ENCODE peak calls at places on chromosomes 1 and 21, in four cellular contexts. One of them, this sample, is unnamed.

GRCh38 chr1:33519240-33519884 is 46.9 kb downstream of the ZSCAN20 start:
- DNase-seq in activated CD4-positive, alpha-beta T cell treated with anti-CD3 and anti-CD28 coated beads for 24 hours: no peak
- DNase-seq in GM23248: no peak
- DNase-seq in SK-N-SH: no peak
- DNase-seq in this sample: no peak

GRCh38 chr1:151711940-151712339 is 4.7 kb downstream of the CELF3 start:
- DNase-seq in activated CD4-positive, alpha-beta T cell treated with anti-CD3 and anti-CD28 coated beads for 24 hours: no peak
- DNase-seq in GM23248: no peak
- DNase-seq in SK-N-SH: no peak
- DNase-seq in this sample: no peak

GRCh38 chr1:245129811-245130210 is 25.0 kb upstream of the KIF26B start:
- DNase-seq in activated CD4-positive, alpha-beta T cell treated with anti-CD3 and anti-CD28 coated beads for 24 hours: no peak
- DNase-seq in GM23248: peak
- DNase-seq in SK-N-SH: no peak
- DNase-seq in this sample: no peak

GRCh38 chr1:85585845-85586244 is 5.3 kb downstream of the CCN1 start:
- DNase-seq in activated CD4-positive, alpha-beta T cell treated with anti-CD3 and anti-CD28 coated beads for 24 hours: no peak
- DNase-seq in GM23248: peak
- DNase-seq in SK-N-SH: no peak
- DNase-seq in this sample: no peak

GRCh38 chr1:90721210-90722194 is 4.4 kb upstream of the BARHL2 start:
- DNase-seq in activated CD4-positive, alpha-beta T cell treated with anti-CD3 and anti-CD28 coated beads for 24 hours: no peak
- DNase-seq in GM23248: peak
- DNase-seq in SK-N-SH: peak
- DNase-seq in this sample: peak

GRCh38 chr1:101259744-101260148 is 22.9 kb downstream of the S1PR1 start:
- DNase-seq in activated CD4-positive, alpha-beta T cell treated with anti-CD3 and anti-CD28 coated beads for 24 hours: no peak
- DNase-seq in GM23248: peak
- DNase-seq in SK-N-SH: no peak
- DNase-seq in this sample: no peak

GRCh38 chr1:230384380-230385172 is 41.6 kb downstream of the PGBD5 start:
- DNase-seq in activated CD4-positive, alpha-beta T cell treated with anti-CD3 and anti-CD28 coated beads for 24 hours: no peak
- DNase-seq in GM23248: no peak
- DNase-seq in SK-N-SH: no peak
- DNase-seq in this sample: no peak

GRCh38 chr1:14909920-14910466 is 243.6 kb upstream of the TMEM51 start:
- DNase-seq in activated CD4-positive, alpha-beta T cell treated with anti-CD3 and anti-CD28 coated beads for 24 hours: no peak
- DNase-seq in GM23248: no peak
- DNase-seq in SK-N-SH: no peak
- DNase-seq in this sample: no peak

GRCh38 chr1:150233359-150234308 is 2.3 kb downstream of the ANP32E start:
- DNase-seq in activated CD4-positive, alpha-beta T cell treated with anti-CD3 and anti-CD28 coated beads for 24 hours: peak
- DNase-seq in GM23248: peak
- DNase-seq in SK-N-SH: no peak
- DNase-seq in this sample: peak

GRCh38 chr1:30049748-30050147 is 673.6 kb downstream of the MATN1 start:
- DNase-seq in activated CD4-positive, alpha-beta T cell treated with anti-CD3 and anti-CD28 coated beads for 24 hours: no peak
- DNase-seq in GM23248: no peak
- DNase-seq in SK-N-SH: no peak
- DNase-seq in this sample: no peak

GRCh38 chr21:45469273-45470086 is 64.5 kb downstream of the COL18A1 start:
- DNase-seq in activated CD4-positive, alpha-beta T cell treated with anti-CD3 and anti-CD28 coated beads for 24 hours: no peak
- DNase-seq in GM23248: no peak
- DNase-seq in SK-N-SH: no peak
- DNase-seq in this sample: no peak

GRCh38 chr1:184915463-184916080 is 58.7 kb downstream of the NIBAN1 start:
- DNase-seq in activated CD4-positive, alpha-beta T cell treated with anti-CD3 and anti-CD28 coated beads for 24 hours: no peak
- DNase-seq in GM23248: peak
- DNase-seq in SK-N-SH: no peak
- DNase-seq in this sample: no peak

GRCh38 chr1:60850084-60850483 is 232.3 kb upstream of the NFIA start:
- DNase-seq in activated CD4-positive, alpha-beta T cell treated with anti-CD3 and anti-CD28 coated beads for 24 hours: no peak
- DNase-seq in GM23248: no peak
- DNase-seq in SK-N-SH: no peak
- DNase-seq in this sample: no peak

GRCh38 chr21:34642211-34643075 is 26.4 kb upstream of the CLIC6 start:
- DNase-seq in activated CD4-positive, alpha-beta T cell treated with anti-CD3 and anti-CD28 coated beads for 24 hours: no peak
- DNase-seq in GM23248: peak
- DNase-seq in SK-N-SH: no peak
- DNase-seq in this sample: peak

GRCh38 chr1:92487078-92487605 is 417 bp upstream of the GFI1 start:
- DNase-seq in activated CD4-positive, alpha-beta T cell treated with anti-CD3 and anti-CD28 coated beads for 24 hours: no peak
- DNase-seq in GM23248: no peak
- DNase-seq in SK-N-SH: no peak
- DNase-seq in this sample: no peak

GRCh38 chr1:206114692-206115430 is 2.3 kb downstream of the AVPR1B start:
- DNase-seq in activated CD4-positive, alpha-beta T cell treated with anti-CD3 and anti-CD28 coated beads for 24 hours: no peak
- DNase-seq in GM23248: no peak
- DNase-seq in SK-N-SH: no peak
- DNase-seq in this sample: no peak

GRCh38 chr1:192474080-192474683 is 101.4 kb upstream of the RGS1 start:
- DNase-seq in activated CD4-positive, alpha-beta T cell treated with anti-CD3 and anti-CD28 coated beads for 24 hours: no peak
- DNase-seq in GM23248: peak
- DNase-seq in SK-N-SH: peak
- DNase-seq in this sample: peak

GRCh38 chr1:209585672-209586071 is 2.2 kb downstream of the CAMK1G start:
- DNase-seq in activated CD4-positive, alpha-beta T cell treated with anti-CD3 and anti-CD28 coated beads for 24 hours: no peak
- DNase-seq in GM23248: peak
- DNase-seq in SK-N-SH: peak
- DNase-seq in this sample: no peak

GRCh38 chr1:61337981-61338848 is 255.9 kb downstream of the NFIA start:
- DNase-seq in activated CD4-positive, alpha-beta T cell treated with anti-CD3 and anti-CD28 coated beads for 24 hours: no peak
- DNase-seq in GM23248: peak
- DNase-seq in SK-N-SH: peak
- DNase-seq in this sample: no peak

GRCh38 chr1:48572632-48573258 is 100.7 kb upstream of the SPATA6 start:
- DNase-seq in activated CD4-positive, alpha-beta T cell treated with anti-CD3 and anti-CD28 coated beads for 24 hours: no peak
- DNase-seq in GM23248: peak
- DNase-seq in SK-N-SH: peak
- DNase-seq in this sample: peak

GRCh38 chr1:19010995-19011696 is 54.7 kb upstream of the IFFO2 start:
- DNase-seq in activated CD4-positive, alpha-beta T cell treated with anti-CD3 and anti-CD28 coated beads for 24 hours: peak
- DNase-seq in GM23248: peak
- DNase-seq in SK-N-SH: no peak
- DNase-seq in this sample: peak

GRCh38 chr1:247448107-247448778 is 9.7 kb downstream of the OR2B11 start:
- DNase-seq in activated CD4-positive, alpha-beta T cell treated with anti-CD3 and anti-CD28 coated beads for 24 hours: peak
- DNase-seq in GM23248: peak
- DNase-seq in SK-N-SH: peak
- DNase-seq in this sample: no peak

GRCh38 chr1:228410015-228410414 is 3.4 kb upstream of the TRIM11 start:
- DNase-seq in activated CD4-positive, alpha-beta T cell treated with anti-CD3 and anti-CD28 coated beads for 24 hours: no peak
- DNase-seq in GM23248: peak
- DNase-seq in SK-N-SH: no peak
- DNase-seq in this sample: no peak

GRCh38 chr1:152013664-152014237 is 20.1 kb upstream of the S100A10 start:
- DNase-seq in activated CD4-positive, alpha-beta T cell treated with anti-CD3 and anti-CD28 coated beads for 24 hours: no peak
- DNase-seq in GM23248: peak
- DNase-seq in SK-N-SH: no peak
- DNase-seq in this sample: no peak

GRCh38 chr21:42025392-42026071 is 15.4 kb upstream of the ZBTB21 start:
- DNase-seq in activated CD4-positive, alpha-beta T cell treated with anti-CD3 and anti-CD28 coated beads for 24 hours: no peak
- DNase-seq in GM23248: peak
- DNase-seq in SK-N-SH: no peak
- DNase-seq in this sample: no peak

GRCh38 chr1:15622707-15623373 is 5.6 kb downstream of the DDI2 start:
- DNase-seq in activated CD4-positive, alpha-beta T cell treated with anti-CD3 and anti-CD28 coated beads for 24 hours: no peak
- DNase-seq in GM23248: no peak
- DNase-seq in SK-N-SH: no peak
- DNase-seq in this sample: no peak

GRCh38 chr1:103156966-103157365 is 48.6 kb upstream of the COL11A1 start:
- DNase-seq in activated CD4-positive, alpha-beta T cell treated with anti-CD3 and anti-CD28 coated beads for 24 hours: no peak
- DNase-seq in GM23248: no peak
- DNase-seq in SK-N-SH: no peak
- DNase-seq in this sample: no peak

GRCh38 chr1:29830383-29830782 is 594.1 kb downstream of the PTPRU start:
- DNase-seq in activated CD4-positive, alpha-beta T cell treated with anti-CD3 and anti-CD28 coated beads for 24 hours: no peak
- DNase-seq in GM23248: no peak
- DNase-seq in SK-N-SH: no peak
- DNase-seq in this sample: no peak

GRCh38 chr1:9150582-9151290 is 21.8 kb upstream of the GPR157 start:
- DNase-seq in activated CD4-positive, alpha-beta T cell treated with anti-CD3 and anti-CD28 coated beads for 24 hours: no peak
- DNase-seq in GM23248: peak
- DNase-seq in SK-N-SH: no peak
- DNase-seq in this sample: no peak

GRCh38 chr1:84344286-84344685 is 42.8 kb downstream of the SAMD13 start:
- DNase-seq in activated CD4-positive, alpha-beta T cell treated with anti-CD3 and anti-CD28 coated beads for 24 hours: no peak
- DNase-seq in GM23248: peak
- DNase-seq in SK-N-SH: no peak
- DNase-seq in this sample: no peak

GRCh38 chr1:54694771-54695170 is 20.9 kb upstream of the TTC4 start:
- DNase-seq in activated CD4-positive, alpha-beta T cell treated with anti-CD3 and anti-CD28 coated beads for 24 hours: no peak
- DNase-seq in GM23248: no peak
- DNase-seq in SK-N-SH: no peak
- DNase-seq in this sample: no peak

GRCh38 chr1:86205741-86206140 is 49.2 kb upstream of the COL24A1 start:
- DNase-seq in activated CD4-positive, alpha-beta T cell treated with anti-CD3 and anti-CD28 coated beads for 24 hours: no peak
- DNase-seq in GM23248: peak
- DNase-seq in SK-N-SH: no peak
- DNase-seq in this sample: no peak

GRCh38 chr1:155105604-155106011 is 22.1 kb upstream of the EFNA1 start:
- DNase-seq in activated CD4-positive, alpha-beta T cell treated with anti-CD3 and anti-CD28 coated beads for 24 hours: no peak
- DNase-seq in GM23248: no peak
- DNase-seq in SK-N-SH: no peak
- DNase-seq in this sample: no peak

This sample was measured in GM13977.